ENCODE peak calls at places on chromosomes 11 and 22, in four cellular contexts. C, K, B and J are unnamed samples.

GRCh38 chr22:46969491-46969890 is 207.0 kb downstream of the TBC1D22A start:
- DNase-seq in C (peak; percentile 21), B (no peak), K (no peak), J (no peak)

GRCh38 chr11:77144196-77144853 is 16.3 kb downstream of the MYO7A start:
- DNase-seq in K (no peak), B (no peak), C (no peak), J (no peak)

GRCh38 chr22:37331034-37331428 is 48.7 kb downstream of the CYTH4 start:
- DNase-seq in K (peak; percentile 78), C (no peak), B (no peak), J (peak; percentile 44)

GRCh38 chr11:120511804-120512726 is 517 bp downstream of the GRIK4 start:
- DNase-seq in C (peak; percentile 83), B (no peak), K (no peak), J (no peak)

GRCh38 chr11:76670475-76671235 is at the start of gene LRRC32:
- DNase-seq in C (peak; percentile 92), B (peak; percentile 57), K (no peak), J (no peak)

GRCh38 chr11:75733346-75734107 is 15.9 kb downstream of the MOGAT2 start:
- DNase-seq in C (peak; percentile 32), B (no peak), K (no peak), J (peak; percentile 9)

GRCh38 chr11:96054870-96055705 is 131.2 kb upstream of the MTMR2 start:
- DNase-seq in B (no peak), K (peak; percentile 68), C (no peak), J (peak; percentile 63)

GRCh38 chr11:128040603-128041002 is 546.8 kb downstream of the ETS1 start:
- DNase-seq in K (peak; percentile 48), C (no peak), B (no peak), J (peak; percentile 69)

GRCh38 chr11:1344056-1344635 is 34.7 kb upstream of the TOLLIP start:
- DNase-seq in K (no peak), B (no peak), C (peak; percentile 75), J (no peak)

GRCh38 chr11:74449369-74449931 is 17.9 kb downstream of the KCNE3 start:
- DNase-seq in C (peak; percentile 83), K (peak; percentile 89), B (peak; percentile 39), J (peak; percentile 82)

GRCh38 chr11:47154738-47155570 is 21.7 kb downstream of the ARFGAP2 start:
- DNase-seq in K (no peak), C (no peak), B (no peak), J (no peak)

GRCh38 chr11:47158242-47158641 is 18.4 kb downstream of the ARFGAP2 start:
- DNase-seq in B (no peak), C (no peak), K (no peak), J (no peak)

GRCh38 chr11:47156333-47156732 is 20.3 kb downstream of the ARFGAP2 start:
- DNase-seq in C (no peak), B (no peak), K (no peak), J (no peak)

GRCh38 chr11:47155914-47156313 is 20.8 kb downstream of the ARFGAP2 start:
- DNase-seq in B (no peak), K (no peak), C (no peak), J (no peak)

DNA sequence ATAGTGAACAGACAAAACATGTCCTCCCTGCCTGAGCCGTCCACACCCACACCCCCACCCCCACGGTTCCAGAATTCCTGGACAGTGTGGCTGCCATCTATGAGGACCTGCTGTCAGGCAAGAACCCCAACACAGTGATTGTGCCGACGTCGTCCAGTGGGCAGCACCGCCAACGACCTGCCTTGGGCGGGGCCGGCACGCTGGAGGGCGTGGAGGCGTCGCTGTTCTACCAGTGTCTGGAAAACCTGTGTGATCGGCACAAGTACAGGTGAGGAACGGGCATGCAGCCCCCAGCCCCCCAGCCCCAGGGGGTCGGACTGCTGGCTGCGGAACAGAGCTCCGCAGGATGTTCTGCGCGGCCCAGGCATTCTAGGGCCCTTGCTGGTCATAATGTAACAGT is 19.7 kb downstream of the ARFGAP2 start:
- DNase-seq in B (no peak), K (no peak), C (no peak), J (no peak)
- H3K4me3 ChIP-seq in B (no peak overlapping the region), K (no peak overlapping the region), C (no peak overlapping the region), J (no peak overlapping the region)

GRCh38 chr22:40399661-40400060 is 29.3 kb downstream of the SGSM3 start:
- DNase-seq in C (no peak), B (no peak), K (no peak), J (no peak)

GRCh38 chr22:40401981-40402406 is 31.6 kb downstream of the SGSM3 start:
- DNase-seq in B (no peak), C (peak; percentile 21), K (no peak), J (no peak)

GRCh38 chr22:40403141-40403540 is 32.7 kb downstream of the SGSM3 start:
- DNase-seq in K (no peak), B (no peak), C (peak; percentile 36), J (no peak)

GRCh38 chr22:40400173-40400572 is 29.8 kb downstream of the SGSM3 start:
- DNase-seq in K (no peak), B (peak; percentile 42), C (peak; percentile 87), J (no peak)

GRCh38 chr22:40401532-40401931 is 31.1 kb downstream of the SGSM3 start:
- DNase-seq in K (no peak), C (peak; percentile 46), B (no peak), J (no peak)
- TF ChIP-seq CTCF in K (no peak), C (no peak), B (no peak), J (no peak)

GRCh38 chr11:62923634-62924411 is 2.7 kb upstream of the CHRM1 start:
- DNase-seq in B (no peak), K (no peak), C (no peak), J (no peak)
- H3K4me3 ChIP-seq in B (peak overlapping the region; percentile 34), K (no peak overlapping the region), C (no peak overlapping the region), J (no peak overlapping the region)

GRCh38 chr11:93904711-93905110 is 54.3 kb upstream of the VSTM5 start:
- DNase-seq in B (no peak), C (no peak), K (no peak), J (no peak)

GRCh38 chr11:93902921-93903320 is 52.5 kb upstream of the VSTM5 start:
- DNase-seq in B (no peak), K (no peak), C (no peak), J (no peak)

GRCh38 chr11:93906486-93906885 is 56.1 kb upstream of the VSTM5 start:
- DNase-seq in B (no peak), K (peak; percentile 18), C (no peak), J (no peak)

GRCh38 chr11:93905384-93905783 is 55.0 kb upstream of the VSTM5 start:
- DNase-seq in B (no peak), K (peak; percentile 86), C (no peak), J (peak; percentile 88)

DNA sequence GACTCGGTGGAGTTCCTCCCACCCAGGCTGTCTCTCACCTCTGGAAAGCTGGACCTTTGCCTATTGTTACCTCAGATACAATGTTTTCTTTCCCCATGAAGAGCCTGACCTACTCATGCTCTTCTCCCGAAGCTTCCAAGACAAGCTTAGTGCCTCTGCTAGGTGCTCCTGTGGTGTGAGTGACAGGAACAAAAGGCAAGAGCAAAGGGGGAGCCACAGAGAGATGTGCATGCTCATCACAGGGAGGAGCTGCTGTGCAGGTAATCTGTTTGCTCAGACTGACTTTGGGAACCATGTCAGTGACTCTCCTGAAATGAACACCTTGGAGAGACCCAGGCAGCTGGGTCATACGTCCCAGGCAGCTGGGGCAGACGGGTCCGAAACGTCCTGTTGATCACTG is 53.6 kb upstream of the VSTM5 start:
- DNase-seq in B (no peak), K (no peak), C (no peak), J (no peak)
- TF ChIP-seq CTCF in B (no peak), K (no peak), C (no peak), J (no peak)

GRCh38 chr11:64969209-64969608 is 2.7 kb downstream of the MAJIN start:
- DNase-seq in B (peak; percentile 20), K (peak; percentile 36), C (no peak), J (peak; percentile 9)
- H3K4me3 ChIP-seq in B (no peak overlapping the region), K (no peak overlapping the region), C (no peak overlapping the region), J (no peak overlapping the region)